ENCODE peak calls at places on chromosomes 4 and X, in eight cellular contexts. X is PC-3, H is AG04450, U is fibroblast of mammary gland, B is heart right ventricle, Y is WTC11, V is HCT116, O is HFF-Myc. C is an unnamed sample.

GRCh38 chrX:41922125-41922521 is 1.2 kb downstream of the CASK start:
- DNase-seq in V (no peak), U (peak; percentile 45), X (peak; percentile 32), Y (no peak), B (no peak), O (no peak), H (no peak), C (peak; percentile 42)

GRCh38 chrX:135985123-135985973 is at the start of gene SLC9A6:
- DNase-seq in B (peak; percentile 69), Y (peak; percentile 76), U (peak; percentile 31), H (no peak), O (no peak), X (peak; percentile 72), V (no peak), C (peak; percentile 48)

GRCh38 chr4:47490550-47490949 is 5.5 kb downstream of the ATP10D start:
- DNase-seq in H (no peak), O (peak; percentile 33), X (peak; percentile 23), Y (no peak), U (peak; percentile 59), V (peak; percentile 36), B (peak; percentile 13), C (peak; percentile 54)

GRCh38 chrX:36856849-36857248 is 151.3 kb upstream of the FAM47C start:
- DNase-seq in O (no peak), U (peak; percentile 5), V (no peak), B (no peak), H (no peak), Y (no peak), X (peak; percentile 35), C (peak; percentile 17)

GRCh38 chr4:138242076-138242829 is at the start of gene SLC7A11:
- DNase-seq in U (peak; percentile 98), O (peak; percentile 95), B (peak; percentile 9), V (peak; percentile 96), Y (peak; percentile 66), X (peak; percentile 93), H (peak; percentile 96), C (peak; percentile 98)

GRCh38 chr4:7863911-7864681 is 75.6 kb downstream of the AFAP1 start:
- DNase-seq in U (no peak), X (no peak), B (no peak), V (no peak), O (no peak), H (no peak), Y (no peak), C (no peak)

GRCh38 chr4:169557061-169557636 is 55.2 kb downstream of the NEK1 start:
- DNase-seq in H (no peak), B (no peak), Y (no peak), X (peak; percentile 67), U (no peak), V (peak; percentile 84), O (no peak), C (no peak)

GRCh38 chrX:323721-324628 is 5.4 kb upstream of the GTPBP6 start:
- DNase-seq in H (peak; percentile 13), B (no peak), Y (peak; percentile 76), O (no peak), U (peak; percentile 52), X (peak; percentile 34), V (peak; percentile 67), C (peak; percentile 64)

GRCh38 chr4:181685461-181685860 is 557.7 kb upstream of the TENM3 start:
- DNase-seq in B (no peak), X (no peak), U (peak; percentile 84), Y (no peak), H (no peak), V (no peak), O (no peak), C (peak; percentile 59)

GRCh38 chr4:109294468-109295020 is 7.9 kb downstream of the COL25A1 start:
- DNase-seq in V (no peak), B (no peak), H (no peak), X (no peak), U (peak; percentile 17), Y (no peak), O (no peak), C (peak; percentile 44)

GRCh38 chrX:145820825-145821224 is 3.2 kb downstream of the SLITRK2 start:
- DNase-seq in U (no peak), X (no peak), Y (no peak), H (no peak), O (no peak), V (no peak), B (no peak), C (no peak)

GRCh38 chrX:115898382-115899001 is 272.1 kb upstream of the AGTR2 start:
- DNase-seq in V (peak; percentile 6), O (no peak), Y (no peak), X (peak; percentile 46), B (no peak), U (peak; percentile 47), H (no peak), C (peak; percentile 14)
- TF ChIP-seq CTCF in V (no peak), O (no peak), Y (no peak), X (peak; percentile 34), B (no peak), U (peak; percentile 6), H (no peak), C (no peak)

GRCh38 chrX:129754266-129755024 is 15.7 kb downstream of the XPNPEP2 start:
- DNase-seq in V (no peak), H (no peak), B (no peak), O (no peak), U (no peak), Y (peak; percentile 72), X (no peak), C (no peak)
- TF ChIP-seq CTCF in V (peak; percentile 57), H (peak; percentile 28), B (peak; percentile 7), O (peak; percentile 43), U (peak; percentile 30), Y (peak; percentile 72), X (peak; percentile 50), C (peak; percentile 27)

DNA sequence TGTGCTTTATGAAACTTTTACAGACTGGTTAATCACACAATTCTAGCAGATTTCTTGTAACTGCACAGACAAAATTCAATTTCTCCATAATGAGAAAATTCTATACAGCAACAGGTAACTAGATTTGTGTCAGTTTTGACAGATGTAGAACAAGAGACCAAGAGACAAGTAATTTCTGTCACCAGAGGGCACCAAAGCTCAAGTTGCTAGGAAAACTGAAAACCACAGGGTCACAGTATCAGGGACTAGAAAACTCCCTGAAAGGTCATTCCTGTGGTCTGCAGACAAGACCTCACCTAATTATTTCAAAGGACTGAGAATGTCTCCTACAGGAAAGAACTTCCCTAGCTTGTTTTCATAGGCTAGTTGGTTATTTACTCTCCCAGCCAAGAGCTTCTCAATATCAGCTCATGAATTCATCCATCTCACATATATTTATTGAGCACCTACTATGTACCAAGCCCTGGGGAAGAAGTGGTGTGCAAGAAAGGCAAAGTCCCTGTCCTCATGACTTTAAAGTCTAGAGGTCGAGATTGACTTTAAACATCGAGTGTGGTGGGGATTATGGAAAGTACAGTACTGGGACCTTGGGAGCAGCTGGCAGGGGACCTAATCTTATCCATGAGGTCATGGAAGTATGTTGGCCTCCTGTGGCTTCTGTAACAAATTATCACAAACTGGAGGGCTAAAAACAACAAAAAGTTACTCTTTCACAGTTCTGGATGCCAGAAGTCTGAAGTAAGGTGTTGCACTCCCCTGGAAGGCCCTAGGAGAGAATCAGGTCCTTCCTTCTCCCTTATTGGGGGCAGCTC is 47.8 kb upstream of the SETD7 start:
- DNase-seq in B (peak; percentile 56), V (peak; percentile 49), O (peak; percentile 46), H (no peak), U (peak; percentile 72), X (peak; percentile 73), Y (peak; percentile 20), C (peak; percentile 80)
- TF ChIP-seq CTCF in B (peak; percentile 70), V (peak; percentile 69), O (peak; percentile 61), H (peak; percentile 71), U (peak; percentile 80), X (peak; percentile 75), Y (no peak), C (peak; percentile 49)

DNA sequence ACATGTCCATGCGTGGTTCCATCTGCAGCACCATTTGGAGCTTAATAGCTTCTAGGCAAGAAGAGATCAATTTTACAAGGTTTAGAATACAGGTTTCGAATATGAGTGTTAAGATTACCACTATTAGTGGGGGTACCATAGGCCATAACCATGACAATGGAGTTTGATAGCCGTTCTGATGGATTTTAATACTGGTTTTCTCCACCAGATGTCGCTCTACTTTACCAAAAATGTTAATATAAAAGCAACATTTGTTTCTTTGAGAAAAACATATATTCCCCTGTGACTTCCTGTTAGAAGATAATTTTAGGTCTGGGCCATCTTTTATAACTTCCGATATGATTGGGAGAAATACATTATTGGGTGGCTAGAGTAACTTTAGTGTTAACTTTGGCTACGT is 499.7 kb upstream of the POU3F4 start:
- DNase-seq in H (no peak), X (peak; percentile 51), V (no peak), B (no peak), O (no peak), Y (no peak), U (peak; percentile 1), C (peak; percentile 34)
- TF ChIP-seq CTCF in H (peak; percentile 10), X (peak; percentile 69), V (peak; percentile 46), B (no peak), O (no peak), Y (no peak), U (peak; percentile 44), C (peak; percentile 54)